ENCODE peak calls at places on chromosome 11, in eight cellular contexts. One of them, this sample, is unnamed.

GRCh38 chr11:101862410-101863233 is 52.2 kb upstream of the CEP126 start:
- DNase-seq in astrocyte: peak
- DNase-seq in HCT116: peak
- DNase-seq in MM.1S: no peak
- DNase-seq in DND-41: no peak
- DNase-seq in PC-9: peak
- DNase-seq in mammary epithelial cell: peak
- DNase-seq in GM23248: peak
- DNase-seq in this sample: no peak

GRCh38 chr11:108025387-108026080 is 16.8 kb downstream of the CUL5 start:
- DNase-seq in astrocyte: no peak
- DNase-seq in HCT116: no peak
- DNase-seq in MM.1S: peak
- DNase-seq in DND-41: no peak
- DNase-seq in PC-9: no peak
- DNase-seq in mammary epithelial cell: no peak
- DNase-seq in GM23248: no peak
- DNase-seq in this sample: no peak

GRCh38 chr11:78350101-78350645 is 67.4 kb downstream of the GAB2 start:
- DNase-seq in astrocyte: no peak
- DNase-seq in HCT116: no peak
- DNase-seq in MM.1S: no peak
- DNase-seq in DND-41: peak
- DNase-seq in PC-9: no peak
- DNase-seq in mammary epithelial cell: no peak
- DNase-seq in GM23248: peak
- DNase-seq in this sample: no peak

GRCh38 chr11:70240337-70240736 is 30.2 kb upstream of the PPFIA1 start:
- DNase-seq in astrocyte: no peak
- DNase-seq in HCT116: no peak
- DNase-seq in MM.1S: no peak
- DNase-seq in DND-41: peak
- DNase-seq in PC-9: no peak
- DNase-seq in mammary epithelial cell: peak
- DNase-seq in GM23248: no peak
- DNase-seq in this sample: no peak

GRCh38 chr11:88246680-88247079 is 71.4 kb upstream of the RAB38 start:
- DNase-seq in astrocyte: peak
- DNase-seq in HCT116: no peak
- DNase-seq in MM.1S: no peak
- DNase-seq in DND-41: no peak
- DNase-seq in PC-9: no peak
- DNase-seq in mammary epithelial cell: peak
- DNase-seq in GM23248: peak
- DNase-seq in this sample: peak

GRCh38 chr11:93659216-93659615 is 2.3 kb upstream of the CEP295 start:
- DNase-seq in astrocyte: peak
- DNase-seq in HCT116: no peak
- DNase-seq in MM.1S: no peak
- DNase-seq in DND-41: no peak
- DNase-seq in PC-9: no peak
- DNase-seq in mammary epithelial cell: no peak
- DNase-seq in GM23248: no peak
- DNase-seq in this sample: no peak

GRCh38 chr11:27934830-27935145 is 173.2 kb downstream of the KIF18A start:
- DNase-seq in astrocyte: peak
- DNase-seq in HCT116: peak
- DNase-seq in MM.1S: no peak
- DNase-seq in DND-41: no peak
- DNase-seq in PC-9: peak
- DNase-seq in mammary epithelial cell: peak
- DNase-seq in GM23248: peak
- DNase-seq in this sample: peak

GRCh38 chr11:74749127-74749964 is 697 bp downstream of the RNF169 start:
- DNase-seq in astrocyte: peak
- DNase-seq in HCT116: peak
- DNase-seq in MM.1S: peak
- DNase-seq in DND-41: peak
- DNase-seq in PC-9: peak
- DNase-seq in mammary epithelial cell: peak
- DNase-seq in GM23248: peak
- DNase-seq in this sample: no peak

GRCh38 chr11:69691449-69691848 is 12.4 kb downstream of the FGF19 start:
- DNase-seq in astrocyte: no peak
- DNase-seq in HCT116: peak
- DNase-seq in MM.1S: no peak
- DNase-seq in DND-41: no peak
- DNase-seq in PC-9: peak
- DNase-seq in mammary epithelial cell: peak
- DNase-seq in GM23248: peak
- DNase-seq in this sample: no peak

GRCh38 chr11:34585870-34586654 is 34.8 kb upstream of the EHF start:
- DNase-seq in astrocyte: peak
- DNase-seq in HCT116: peak
- DNase-seq in MM.1S: peak
- DNase-seq in DND-41: no peak
- DNase-seq in PC-9: peak
- DNase-seq in mammary epithelial cell: peak
- DNase-seq in GM23248: peak
- DNase-seq in this sample: no peak

GRCh38 chr11:109027851-109028250 is 363.0 kb downstream of the DDX10 start:
- DNase-seq in astrocyte: no peak
- DNase-seq in HCT116: no peak
- DNase-seq in MM.1S: no peak
- DNase-seq in DND-41: no peak
- DNase-seq in PC-9: no peak
- DNase-seq in mammary epithelial cell: no peak
- DNase-seq in GM23248: no peak
- DNase-seq in this sample: no peak

GRCh38 chr11:72609045-72609444 is 65.2 kb downstream of the PDE2A start:
- DNase-seq in astrocyte: no peak
- DNase-seq in HCT116: no peak
- DNase-seq in MM.1S: peak
- DNase-seq in DND-41: peak
- DNase-seq in PC-9: no peak
- DNase-seq in mammary epithelial cell: no peak
- DNase-seq in GM23248: peak
- DNase-seq in this sample: no peak

GRCh38 chr11:111860257-111860656 is 11.1 kb downstream of the ALG9 start:
- DNase-seq in astrocyte: no peak
- DNase-seq in HCT116: no peak
- DNase-seq in MM.1S: no peak
- DNase-seq in DND-41: no peak
- DNase-seq in PC-9: no peak
- DNase-seq in mammary epithelial cell: no peak
- DNase-seq in GM23248: no peak
- DNase-seq in this sample: no peak

GRCh38 chr11:6746086-6746618 is 25.6 kb downstream of the OR2AG2 start:
- DNase-seq in astrocyte: no peak
- DNase-seq in HCT116: no peak
- DNase-seq in MM.1S: peak
- DNase-seq in DND-41: peak
- DNase-seq in PC-9: no peak
- DNase-seq in mammary epithelial cell: no peak
- DNase-seq in GM23248: no peak
- DNase-seq in this sample: no peak

GRCh38 chr11:100512475-100512874 is 174.6 kb upstream of the ARHGAP42 start:
- DNase-seq in astrocyte: no peak
- DNase-seq in HCT116: no peak
- DNase-seq in MM.1S: no peak
- DNase-seq in DND-41: no peak
- DNase-seq in PC-9: no peak
- DNase-seq in mammary epithelial cell: peak
- DNase-seq in GM23248: no peak
- DNase-seq in this sample: peak

GRCh38 chr11:32438883-32439487 is 3.6 kb upstream of the WT1 start:
- DNase-seq in astrocyte: no peak
- DNase-seq in HCT116: no peak
- DNase-seq in MM.1S: no peak
- DNase-seq in DND-41: no peak
- DNase-seq in PC-9: no peak
- DNase-seq in mammary epithelial cell: no peak
- DNase-seq in GM23248: no peak
- DNase-seq in this sample: no peak

GRCh38 chr11:12853325-12853651 is 155.8 kb upstream of the RASSF10 start:
- DNase-seq in astrocyte: no peak
- DNase-seq in HCT116: no peak
- DNase-seq in MM.1S: no peak
- DNase-seq in DND-41: no peak
- DNase-seq in PC-9: no peak
- DNase-seq in mammary epithelial cell: no peak
- DNase-seq in GM23248: no peak
- DNase-seq in this sample: no peak

GRCh38 chr11:12854829-12855228 is 154.3 kb upstream of the RASSF10 start:
- DNase-seq in astrocyte: no peak
- DNase-seq in HCT116: no peak
- DNase-seq in MM.1S: no peak
- DNase-seq in DND-41: no peak
- DNase-seq in PC-9: no peak
- DNase-seq in mammary epithelial cell: no peak
- DNase-seq in GM23248: no peak
- DNase-seq in this sample: no peak

GRCh38 chr11:12856338-12856737 is 152.8 kb upstream of the RASSF10 start:
- DNase-seq in astrocyte: no peak
- DNase-seq in HCT116: no peak
- DNase-seq in MM.1S: no peak
- DNase-seq in DND-41: no peak
- DNase-seq in PC-9: no peak
- DNase-seq in mammary epithelial cell: no peak
- DNase-seq in GM23248: no peak
- DNase-seq in this sample: no peak

GRCh38 chr11:12853652-12854296 is 155.3 kb upstream of the RASSF10 start:
- DNase-seq in astrocyte: no peak
- DNase-seq in HCT116: no peak
- DNase-seq in MM.1S: no peak
- DNase-seq in DND-41: no peak
- DNase-seq in PC-9: no peak
- DNase-seq in mammary epithelial cell: no peak
- DNase-seq in GM23248: no peak
- DNase-seq in this sample: no peak

GRCh38 chr11:12854297-12854661 is 154.8 kb upstream of the RASSF10 start:
- DNase-seq in astrocyte: no peak
- DNase-seq in HCT116: no peak
- DNase-seq in MM.1S: no peak
- DNase-seq in DND-41: no peak
- DNase-seq in PC-9: no peak
- DNase-seq in mammary epithelial cell: no peak
- DNase-seq in GM23248: no peak
- DNase-seq in this sample: no peak
- H3K4me2 ChIP-seq in astrocyte: no peak
- H3K4me2 ChIP-seq in HCT116: no peak
- H3K4me2 ChIP-seq in MM.1S: no peak
- H3K4me2 ChIP-seq in DND-41: no peak
- H3K4me2 ChIP-seq in PC-9: no peak
- H3K4me2 ChIP-seq in mammary epithelial cell: no peak
- H3K4me2 ChIP-seq in GM23248: no peak
- H3K4me2 ChIP-seq in this sample: no peak

DNA sequence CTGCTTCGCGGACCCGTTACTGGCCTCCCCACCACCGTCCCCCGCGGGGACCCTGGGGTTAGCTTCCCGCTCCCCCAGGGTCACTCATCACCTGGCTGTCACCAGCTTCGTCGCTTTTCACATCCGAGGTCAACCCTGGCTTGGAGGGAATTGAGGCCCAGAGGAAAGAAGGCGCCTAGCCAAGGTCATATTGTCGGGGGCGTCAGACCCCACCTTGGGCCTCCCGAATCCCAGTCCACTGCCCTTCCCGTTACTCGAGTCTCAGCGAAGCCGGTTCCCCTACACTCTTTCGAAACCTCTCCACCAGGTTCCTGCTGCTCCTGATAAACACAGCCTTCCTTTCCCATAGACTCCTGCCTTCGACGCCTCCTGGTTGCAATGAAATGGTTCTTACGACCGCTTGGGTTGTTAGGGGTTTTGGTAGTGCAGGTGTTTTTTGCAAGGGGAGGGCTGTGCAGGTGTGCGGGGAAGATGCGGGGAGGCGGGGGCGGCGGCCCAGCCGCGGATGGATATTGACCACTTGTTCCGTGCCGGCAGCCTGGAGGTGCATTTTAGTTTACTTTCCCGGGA is 634 bp downstream of the NAA40 start:
- DNase-seq in astrocyte: no peak
- DNase-seq in HCT116: no peak
- DNase-seq in MM.1S: peak
- DNase-seq in DND-41: no peak
- DNase-seq in PC-9: no peak
- DNase-seq in mammary epithelial cell: peak
- DNase-seq in GM23248: peak
- DNase-seq in this sample: no peak
- H3K27ac ChIP-seq in astrocyte: no peak
- H3K27ac ChIP-seq in HCT116: peak
- H3K27ac ChIP-seq in MM.1S: peak
- H3K27ac ChIP-seq in DND-41: peak
- H3K27ac ChIP-seq in PC-9: peak
- H3K27ac ChIP-seq in mammary epithelial cell: peak
- H3K27ac ChIP-seq in GM23248: no peak
- H3K27ac ChIP-seq in this sample: peak

GRCh38 chr11:18397921-18398320 is 3.6 kb downstream of the LDHA start:
- DNase-seq in astrocyte: no peak
- DNase-seq in HCT116: no peak
- DNase-seq in MM.1S: no peak
- DNase-seq in DND-41: no peak
- DNase-seq in PC-9: no peak
- DNase-seq in mammary epithelial cell: no peak
- DNase-seq in GM23248: no peak
- DNase-seq in this sample: no peak
- TF ChIP-seq EZH2 in astrocyte: no peak
- TF ChIP-seq EZH2 in HCT116: no peak
- TF ChIP-seq EZH2 in MM.1S: no peak
- TF ChIP-seq EZH2 in DND-41: no peak
- TF ChIP-seq EZH2 in PC-9: no peak
- TF ChIP-seq EZH2 in mammary epithelial cell: no peak
- TF ChIP-seq EZH2 in GM23248: no peak
- TF ChIP-seq EZH2 in this sample: no peak

DNA sequence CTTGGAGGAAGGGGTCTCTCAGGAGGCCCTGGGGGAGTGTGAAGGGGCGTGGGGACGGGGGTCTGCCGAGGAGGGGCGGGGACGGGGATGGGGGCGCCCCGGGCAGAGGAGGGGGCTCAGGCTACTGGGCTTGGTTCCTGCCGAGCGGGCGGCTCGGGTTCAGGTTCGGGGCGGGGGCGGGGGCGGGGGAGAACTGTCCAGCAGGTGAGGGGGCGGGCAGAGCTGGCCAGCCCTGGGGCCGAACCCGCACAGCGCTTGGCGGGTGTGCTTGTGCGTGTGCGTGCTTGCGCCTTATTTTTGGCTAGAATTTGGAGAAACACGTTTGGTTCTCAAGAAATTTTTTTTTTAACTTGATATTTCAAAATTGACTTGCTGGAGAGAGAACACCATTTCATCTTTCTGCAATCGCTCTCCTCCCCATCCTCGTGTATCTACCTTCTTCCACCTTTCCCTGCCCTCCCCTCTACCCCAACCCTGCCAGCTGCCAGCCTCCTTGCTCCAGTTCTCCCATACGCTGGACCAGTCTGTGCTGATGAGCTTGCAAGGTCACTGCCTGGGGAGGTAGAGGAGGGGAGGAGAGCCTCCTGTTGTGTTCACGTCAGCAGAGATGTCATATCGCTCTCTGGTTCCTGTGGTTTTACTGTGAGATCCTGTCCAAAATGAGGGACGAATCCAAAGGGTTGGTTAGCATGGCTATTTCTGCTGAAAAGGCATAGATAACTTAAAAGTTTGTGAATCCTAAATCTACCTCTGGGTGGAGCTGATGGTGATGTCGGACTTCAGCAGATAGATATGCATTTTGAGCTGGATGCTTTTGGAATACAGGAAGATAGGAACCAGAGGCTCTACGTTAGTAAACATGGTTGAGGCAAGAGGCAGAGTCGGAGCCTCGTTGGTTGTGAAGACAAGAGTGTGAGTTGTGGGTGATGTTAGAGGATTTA is 668 bp downstream of the MADD start:
- DNase-seq in astrocyte: peak
- DNase-seq in HCT116: no peak
- DNase-seq in MM.1S: peak
- DNase-seq in DND-41: peak
- DNase-seq in PC-9: peak
- DNase-seq in mammary epithelial cell: peak
- DNase-seq in GM23248: peak
- DNase-seq in this sample: no peak
- H3K4me2 ChIP-seq in astrocyte: peak
- H3K4me2 ChIP-seq in HCT116: peak
- H3K4me2 ChIP-seq in MM.1S: peak
- H3K4me2 ChIP-seq in DND-41: peak
- H3K4me2 ChIP-seq in PC-9: peak
- H3K4me2 ChIP-seq in mammary epithelial cell: peak
- H3K4me2 ChIP-seq in GM23248: peak
- H3K4me2 ChIP-seq in this sample: peak

This sample was measured in keratinocyte.